ENCODE peak calls at places on chromosomes 1 and 21, in five cellular contexts. P is K562, V is H1, J is GM12878, K is A549. M is an unnamed sample.

GRCh38 chr21:34035619-34036354 is 37.6 kb upstream of the MRPS6 start:
- DNase-seq in K (no peak), P (no peak), V (peak), J (no peak), M (no peak)

GRCh38 chr21:34074283-34075098 is 1.1 kb downstream of the MRPS6 start:
- DNase-seq in P (peak), J (no peak), V (peak), K (no peak), M (no peak)

GRCh38 chr1:36109041-36109679 is 15.9 kb downstream of the COL8A2 start:
- DNase-seq in J (no peak), K (no peak), P (no peak), V (no peak), M (no peak)

GRCh38 chr1:236556606-236557005 is 32.8 kb downstream of the LGALS8 start:
- DNase-seq in K (no peak), V (no peak), J (no peak), P (no peak), M (no peak)

GRCh38 chr1:245765241-245766000 is 610.6 kb downstream of the KIF26B start:
- DNase-seq in P (no peak), V (no peak), J (no peak), K (no peak), M (peak)

GRCh38 chr1:205301842-205302588 is 19.5 kb downstream of the NUAK2 start:
- DNase-seq in K (no peak), V (no peak), J (no peak), P (no peak), M (no peak)

GRCh38 chr1:78275456-78275855 is 215.3 kb upstream of the PTGFR start:
- DNase-seq in V (no peak), K (no peak), J (no peak), P (no peak), M (no peak)

GRCh38 chr1:16122916-16123315 is 33.0 kb downstream of the EPHA2 start:
- DNase-seq in K (no peak), V (no peak), J (peak), P (peak), M (no peak)

GRCh38 chr21:16102113-16102512 is 372.3 kb downstream of the USP25 start:
- DNase-seq in P (no peak), J (no peak), K (no peak), V (no peak), M (no peak)

GRCh38 chr1:218459878-218460277 is 114.7 kb downstream of the TGFB2 start:
- DNase-seq in J (no peak), V (peak), K (peak), P (peak), M (peak)

GRCh38 chr1:109620396-109620817 is 770 bp downstream of the AMPD2 start:
- DNase-seq in K (peak), P (no peak), V (no peak), J (no peak), M (no peak)

GRCh38 chr1:193462629-193463320 is 276.4 kb upstream of the B3GALT2 start:
- DNase-seq in V (no peak), K (no peak), J (no peak), P (no peak), M (no peak)

GRCh38 chr1:30409476-30410152 is 313.8 kb downstream of the MATN1 start:
- DNase-seq in V (peak), P (no peak), J (no peak), K (no peak), M (no peak)

GRCh38 chr21:38159355-38159754 is 97.4 kb upstream of the KCNJ15 start:
- DNase-seq in P (peak), J (peak), V (peak), K (no peak), M (peak)

GRCh38 chr1:211734359-211734758 is 58.9 kb upstream of the NEK2 start:
- DNase-seq in V (no peak), J (no peak), P (peak), K (no peak), M (no peak)

GRCh38 chr1:244027491-244027890 is 23.6 kb upstream of the ZBTB18 start:
- DNase-seq in K (no peak), J (no peak), V (no peak), P (no peak), M (no peak)

GRCh38 chr1:163093169-163093568 is 24.0 kb downstream of the RGS4 start:
- DNase-seq in V (no peak), K (no peak), P (no peak), J (no peak), M (no peak)

GRCh38 chr1:9252999-9253398 is 18.4 kb downstream of the H6PD start:
- DNase-seq in J (no peak), V (no peak), P (no peak), K (no peak), M (no peak)

GRCh38 chr1:172431721-172432192 is 11.3 kb downstream of the C1orf105 start:
- DNase-seq in P (peak), K (no peak), J (no peak), V (no peak), M (peak)

GRCh38 chr1:171877711-171878110 is 36.4 kb downstream of the DNM3 start:
- DNase-seq in K (no peak), P (no peak), J (no peak), V (no peak), M (no peak)

GRCh38 chr1:176033879-176034278 is 173.2 kb downstream of the COP1 start:
- DNase-seq in J (no peak), V (no peak), P (no peak), K (no peak), M (no peak)

GRCh38 chr1:190754769-190755168 is 277.1 kb upstream of the BRINP3 start:
- DNase-seq in V (no peak), J (no peak), P (peak), K (peak), M (peak)

GRCh38 chr1:52636701-52637695 is 4.0 kb downstream of the SHISAL2A start:
- DNase-seq in J (peak), V (no peak), P (no peak), K (no peak), M (no peak)

GRCh38 chr1:4984841-4985240 is 330.4 kb downstream of the AJAP1 start:
- DNase-seq in J (no peak), K (no peak), P (no peak), V (no peak), M (no peak)

GRCh38 chr1:235207202-235207565 is 46.1 kb upstream of the RBM34 start:
- DNase-seq in V (no peak), J (no peak), P (peak), K (no peak), M (no peak)

GRCh38 chr1:35925741-35926140 is 5.2 kb upstream of the AGO3 start:
- DNase-seq in P (no peak), V (no peak), J (no peak), K (no peak), M (no peak)

GRCh38 chr1:163071381-163072255 is 2.5 kb downstream of the RGS4 start:
- DNase-seq in P (peak), J (no peak), K (peak), V (peak), M (peak)

GRCh38 chr1:30914931-30915330 is 6.4 kb upstream of the SDC3 start:
- DNase-seq in V (no peak), J (no peak), K (no peak), P (no peak), M (no peak)

GRCh38 chr1:12402159-12402673 is 172.4 kb downstream of the VPS13D start:
- DNase-seq in K (no peak), P (no peak), V (no peak), J (no peak), M (peak)

GRCh38 chr1:67966666-67967009 is 83.8 kb downstream of the DIRAS3 start:
- DNase-seq in V (no peak), K (no peak), P (no peak), J (no peak), M (no peak)

GRCh38 chr1:27372808-27373690 is 1.6 kb downstream of the FCN3 start:
- DNase-seq in K (no peak), J (no peak), V (peak), P (peak), M (no peak)

GRCh38 chr1:185864889-185865288 is 130.7 kb downstream of the HMCN1 start:
- DNase-seq in J (no peak), P (peak), K (no peak), V (no peak), M (no peak)

GRCh38 chr1:74937176-74937575 is 197.0 kb upstream of the LHX8 start:
- DNase-seq in K (no peak), V (no peak), P (no peak), J (no peak), M (no peak)

GRCh38 chr1:110540891-110541685 is 22.1 kb upstream of the KCNA10 start:
- DNase-seq in P (no peak), K (no peak), V (no peak), J (no peak), M (no peak)

GRCh38 chr1:204791453-204792366 is 79.0 kb upstream of the NFASC start:
- DNase-seq in J (no peak), K (peak), V (peak), P (peak), M (peak)

GRCh38 chr1:160363010-160363409 is 3.9 kb upstream of the NHLH1 start:
- DNase-seq in P (no peak), J (no peak), V (no peak), K (no peak), M (no peak)

GRCh38 chr1:30469426-30469825 is 254.0 kb downstream of the MATN1 start:
- DNase-seq in J (no peak), V (no peak), K (no peak), P (no peak), M (no peak)

GRCh38 chr1:20150969-20151368 is 11.8 kb downstream of the PLA2G2F start:
- DNase-seq in K (no peak), J (no peak), V (no peak), P (no peak), M (no peak)

GRCh38 chr1:211833174-211833820 is 2.7 kb upstream of the LPGAT1 start:
- DNase-seq in P (no peak), J (no peak), K (no peak), V (no peak), M (no peak)

GRCh38 chr1:228753933-228754332 is 18.7 kb downstream of the RHOU start:
- DNase-seq in V (no peak), K (no peak), J (no peak), P (no peak), M (no peak)

DNA sequence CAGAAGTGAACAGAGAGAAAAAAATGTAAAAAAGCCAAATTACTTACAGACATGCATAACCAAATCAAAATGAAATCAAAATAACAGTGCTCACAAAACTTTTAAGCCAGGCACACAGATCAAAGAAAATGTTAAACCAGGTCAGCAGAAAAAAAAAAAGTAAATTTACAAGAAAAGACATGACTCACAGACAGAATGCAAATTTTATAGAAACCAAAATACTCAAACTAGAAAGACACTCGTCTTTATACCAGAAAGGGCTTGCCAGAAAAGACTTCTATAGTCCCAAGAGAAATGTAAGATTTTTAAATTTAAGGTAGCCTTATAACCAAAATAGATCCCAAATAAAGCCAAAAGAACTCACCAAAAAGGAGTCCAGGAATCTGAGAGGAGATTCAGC is 86.5 kb upstream of the COG2 start:
- DNase-seq in J (no peak), P (no peak), K (no peak), V (no peak), M (no peak)
- TF ChIP-seq HDAC2 in J (no peak), P (no peak), K (no peak), V (no peak), M (no peak)

DNA sequence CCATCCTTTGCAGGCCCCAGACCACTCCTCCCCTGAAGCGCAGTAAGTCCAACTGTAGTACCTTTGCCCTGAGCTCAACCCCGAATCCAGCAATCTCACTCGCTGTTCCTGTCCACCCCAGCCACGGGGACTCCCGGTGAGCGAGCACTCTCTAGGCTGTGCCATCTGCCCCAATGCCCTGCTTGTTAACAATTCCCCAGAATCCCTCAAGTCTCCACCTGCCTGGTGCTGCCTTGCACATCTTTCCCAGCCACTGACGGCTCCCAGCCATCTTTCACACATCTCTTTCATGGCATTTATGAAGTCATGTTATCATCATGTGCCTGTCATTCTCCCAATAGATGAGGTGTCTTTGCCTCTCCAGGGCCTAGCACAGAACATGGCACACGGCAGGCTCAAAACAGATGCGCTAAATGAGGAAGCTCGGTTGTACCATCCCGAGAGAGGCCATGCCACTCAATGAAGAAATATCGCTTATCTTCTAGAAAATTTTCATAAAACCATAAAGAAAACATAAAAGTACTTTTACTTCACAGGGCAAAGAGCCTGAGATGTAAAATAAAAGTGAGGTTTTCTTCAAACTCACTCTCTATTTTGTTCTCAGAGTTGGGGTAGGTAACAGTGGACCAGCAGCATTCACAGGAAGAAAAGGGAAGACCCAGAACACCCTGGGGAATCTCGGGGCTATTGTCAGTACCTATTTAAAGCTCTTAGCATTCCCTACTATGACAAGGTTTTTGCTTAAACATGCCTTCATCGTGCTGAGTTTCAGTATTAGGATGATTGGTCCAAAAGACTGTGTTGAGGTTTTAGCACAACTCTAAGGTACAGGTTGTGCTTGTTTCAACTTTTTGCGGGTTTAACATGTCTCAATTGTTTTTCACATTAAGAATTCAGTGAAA is 55.2 kb downstream of the COQ8A start:
- DNase-seq in V (peak), P (no peak), J (peak), K (no peak), M (no peak)
- TF ChIP-seq HDAC2 in V (no peak), P (no peak), J (no peak), K (no peak), M (no peak)

GRCh38 chr1:53765656-53766055 is 26.7 kb upstream of the GLIS1 start:
- DNase-seq in K (no peak), J (no peak), V (no peak), P (no peak), M (no peak)
- TF ChIP-seq HDAC2 in K (no peak), J (no peak), V (no peak), P (no peak), M (no peak)

DNA sequence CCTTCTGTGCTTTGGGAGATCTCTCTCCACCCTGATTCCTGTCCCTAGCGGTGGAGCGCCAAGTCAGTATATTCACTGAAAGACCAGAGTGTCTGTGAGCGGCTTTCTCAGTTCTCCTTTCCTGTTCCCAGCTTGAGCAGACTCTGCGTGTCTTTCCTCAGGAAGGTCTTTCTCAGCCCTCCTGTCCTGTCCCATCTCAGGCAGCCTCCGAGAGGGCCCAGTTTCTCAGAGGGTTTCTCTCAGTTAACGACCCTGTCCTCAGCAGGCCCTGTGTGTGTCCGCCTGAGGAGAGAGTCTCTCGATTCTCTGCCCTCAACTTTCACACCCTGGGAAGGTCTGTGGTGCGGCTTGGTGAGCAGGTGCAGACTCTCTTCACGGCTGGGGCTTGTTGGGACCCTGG is 34.0 kb upstream of the CHIT1 start:
- DNase-seq in P (no peak), J (no peak), K (no peak), V (no peak), M (no peak)
- TF ChIP-seq HDAC2 in P (no peak), J (no peak), K (no peak), V (no peak), M (no peak)

GRCh38 chr1:18279713-18280074 is 172.1 kb downstream of the IGSF21 start:
- DNase-seq in P (no peak), V (no peak), K (no peak), J (no peak), M (no peak)
- TF ChIP-seq HDAC2 in P (no peak), V (no peak), K (no peak), J (no peak), M (no peak)

GRCh38 chr1:53878492-53879105 is 11.0 kb downstream of the YIPF1 start:
- DNase-seq in J (no peak), P (peak), K (peak), V (no peak), M (peak)
- TF ChIP-seq HDAC2 in J (no peak), P (no peak), K (no peak), V (no peak), M (no peak)

M was measured in HepG2.